ENCODE peak calls at places on chromosomes 13 and 19, in seven cellular contexts. One of them, this sample, is unnamed.

GRCh38 chr19:920051-920857 is 3.1 kb downstream of the KISS1R start:
- DNase-seq in heart right ventricle: no peak
- DNase-seq in body of pancreas: peak
- DNase-seq in upper lobe of right lung: peak
- DNase-seq in adrenal gland: peak
- DNase-seq in astrocyte of the cerebellum: no peak
- DNase-seq in WTC11: peak
- DNase-seq in this sample: peak

GRCh38 chr19:51573331-51573730 is 2.2 kb downstream of the ZNF175 start:
- DNase-seq in heart right ventricle: no peak
- DNase-seq in body of pancreas: no peak
- DNase-seq in upper lobe of right lung: no peak
- DNase-seq in adrenal gland: no peak
- DNase-seq in astrocyte of the cerebellum: no peak
- DNase-seq in WTC11: no peak
- DNase-seq in this sample: no peak

GRCh38 chr13:52837850-52838249 is 10.6 kb downstream of the PCDH8 start:
- DNase-seq in heart right ventricle: no peak
- DNase-seq in body of pancreas: no peak
- DNase-seq in upper lobe of right lung: no peak
- DNase-seq in adrenal gland: no peak
- DNase-seq in astrocyte of the cerebellum: no peak
- DNase-seq in WTC11: no peak
- DNase-seq in this sample: no peak

GRCh38 chr19:18425515-18426415 is 6.6 kb downstream of the SSBP4 start:
- DNase-seq in heart right ventricle: peak
- DNase-seq in body of pancreas: no peak
- DNase-seq in upper lobe of right lung: no peak
- DNase-seq in adrenal gland: peak
- DNase-seq in astrocyte of the cerebellum: no peak
- DNase-seq in WTC11: no peak
- DNase-seq in this sample: no peak

GRCh38 chr13:59360108-59360507 is 803.6 kb downstream of the DIAPH3 start:
- DNase-seq in heart right ventricle: no peak
- DNase-seq in body of pancreas: no peak
- DNase-seq in upper lobe of right lung: no peak
- DNase-seq in adrenal gland: no peak
- DNase-seq in astrocyte of the cerebellum: no peak
- DNase-seq in WTC11: no peak
- DNase-seq in this sample: no peak

GRCh38 chr13:51763486-51763885 is 40.5 kb downstream of the DHRS12 start:
- DNase-seq in heart right ventricle: no peak
- DNase-seq in body of pancreas: no peak
- DNase-seq in upper lobe of right lung: no peak
- DNase-seq in adrenal gland: no peak
- DNase-seq in astrocyte of the cerebellum: no peak
- DNase-seq in WTC11: no peak
- DNase-seq in this sample: no peak

GRCh38 chr19:21335721-21336120 is 6.5 kb upstream of the ZNF708 start:
- DNase-seq in heart right ventricle: no peak
- DNase-seq in body of pancreas: no peak
- DNase-seq in upper lobe of right lung: no peak
- DNase-seq in adrenal gland: no peak
- DNase-seq in astrocyte of the cerebellum: no peak
- DNase-seq in WTC11: no peak
- DNase-seq in this sample: no peak

GRCh38 chr13:113095146-113096051 is 10.2 kb upstream of the F7 start:
- DNase-seq in heart right ventricle: no peak
- DNase-seq in body of pancreas: no peak
- DNase-seq in upper lobe of right lung: no peak
- DNase-seq in adrenal gland: no peak
- DNase-seq in astrocyte of the cerebellum: no peak
- DNase-seq in WTC11: no peak
- DNase-seq in this sample: no peak

GRCh38 chr19:17090501-17091074 is 15.0 kb downstream of the MYO9B start:
- DNase-seq in heart right ventricle: no peak
- DNase-seq in body of pancreas: no peak
- DNase-seq in upper lobe of right lung: no peak
- DNase-seq in adrenal gland: no peak
- DNase-seq in astrocyte of the cerebellum: no peak
- DNase-seq in WTC11: no peak
- DNase-seq in this sample: no peak

GRCh38 chr13:57739791-57740190 is 108.2 kb downstream of the PCDH17 start:
- DNase-seq in heart right ventricle: no peak
- DNase-seq in body of pancreas: no peak
- DNase-seq in upper lobe of right lung: no peak
- DNase-seq in adrenal gland: no peak
- DNase-seq in astrocyte of the cerebellum: no peak
- DNase-seq in WTC11: no peak
- DNase-seq in this sample: no peak

GRCh38 chr19:20165971-20166592 is 932 bp upstream of the ZNF486 start:
- DNase-seq in heart right ventricle: no peak
- DNase-seq in body of pancreas: peak
- DNase-seq in upper lobe of right lung: no peak
- DNase-seq in adrenal gland: no peak
- DNase-seq in astrocyte of the cerebellum: no peak
- DNase-seq in WTC11: no peak
- DNase-seq in this sample: no peak

GRCh38 chr13:92573467-92574057 is 653.0 kb upstream of the GPC6 start:
- DNase-seq in heart right ventricle: no peak
- DNase-seq in body of pancreas: peak
- DNase-seq in upper lobe of right lung: no peak
- DNase-seq in adrenal gland: no peak
- DNase-seq in astrocyte of the cerebellum: peak
- DNase-seq in WTC11: peak
- DNase-seq in this sample: no peak
- TF ChIP-seq CTCF in heart right ventricle: peak
- TF ChIP-seq CTCF in body of pancreas: peak
- TF ChIP-seq CTCF in upper lobe of right lung: no peak
- TF ChIP-seq CTCF in adrenal gland: no peak
- TF ChIP-seq CTCF in astrocyte of the cerebellum: no peak
- TF ChIP-seq CTCF in WTC11: peak
- TF ChIP-seq CTCF in this sample: no peak

DNA sequence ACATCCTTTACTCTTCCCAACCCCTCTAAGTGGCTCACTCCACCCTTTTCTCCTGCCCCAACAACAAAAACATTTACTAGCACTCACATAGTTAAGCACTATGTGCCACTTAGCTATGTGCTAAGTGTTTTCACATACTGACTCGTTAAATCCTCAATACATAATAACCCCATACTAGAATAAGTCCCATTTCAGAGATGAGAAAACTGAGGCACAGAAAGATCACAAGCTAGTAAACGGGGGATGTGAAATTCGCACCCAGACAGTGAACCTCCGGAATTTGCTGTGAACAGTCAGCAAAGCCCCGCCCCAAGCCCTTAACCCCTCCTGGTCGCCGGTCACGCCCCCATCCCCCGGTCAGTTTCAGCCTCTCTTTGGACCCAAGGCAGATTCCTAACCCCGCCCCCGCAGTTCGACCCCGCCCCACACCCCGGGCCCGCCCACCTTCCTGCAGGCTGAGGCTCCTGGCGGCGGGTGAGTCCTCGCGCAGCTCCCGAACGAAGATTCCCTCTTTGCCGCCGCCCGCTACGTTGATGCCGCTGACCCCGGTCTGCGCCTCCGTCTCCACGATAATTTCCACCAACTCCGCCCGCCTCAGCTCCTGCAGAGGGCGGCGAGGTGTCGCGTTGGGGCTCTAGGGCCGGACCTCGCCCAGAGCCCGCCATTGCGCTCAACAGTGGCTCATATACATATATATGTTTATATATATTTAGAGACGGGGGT is 9.8 kb downstream of the PRX start:
- DNase-seq in heart right ventricle: peak
- DNase-seq in body of pancreas: peak
- DNase-seq in upper lobe of right lung: peak
- DNase-seq in adrenal gland: peak
- DNase-seq in astrocyte of the cerebellum: peak
- DNase-seq in WTC11: peak
- DNase-seq in this sample: peak
- TF ChIP-seq CTCF in heart right ventricle: no peak
- TF ChIP-seq CTCF in body of pancreas: no peak
- TF ChIP-seq CTCF in upper lobe of right lung: no peak
- TF ChIP-seq CTCF in adrenal gland: no peak
- TF ChIP-seq CTCF in astrocyte of the cerebellum: no peak
- TF ChIP-seq CTCF in WTC11: no peak
- TF ChIP-seq CTCF in this sample: no peak

GRCh38 chr13:97588993-97589392 is 155.0 kb downstream of the RAP2A start:
- DNase-seq in heart right ventricle: no peak
- DNase-seq in body of pancreas: no peak
- DNase-seq in upper lobe of right lung: no peak
- DNase-seq in adrenal gland: no peak
- DNase-seq in astrocyte of the cerebellum: no peak
- DNase-seq in WTC11: no peak
- DNase-seq in this sample: no peak
- TF ChIP-seq CTCF in heart right ventricle: no peak
- TF ChIP-seq CTCF in body of pancreas: no peak
- TF ChIP-seq CTCF in upper lobe of right lung: no peak
- TF ChIP-seq CTCF in adrenal gland: no peak
- TF ChIP-seq CTCF in astrocyte of the cerebellum: no peak
- TF ChIP-seq CTCF in WTC11: peak
- TF ChIP-seq CTCF in this sample: no peak

GRCh38 chr19:3362217-3362907 is 4.0 kb upstream of the NFIC start:
- DNase-seq in heart right ventricle: no peak
- DNase-seq in body of pancreas: no peak
- DNase-seq in upper lobe of right lung: no peak
- DNase-seq in adrenal gland: no peak
- DNase-seq in astrocyte of the cerebellum: no peak
- DNase-seq in WTC11: no peak
- DNase-seq in this sample: no peak

GRCh38 chr19:3358919-3359849 is 7.2 kb upstream of the NFIC start:
- DNase-seq in heart right ventricle: peak
- DNase-seq in body of pancreas: peak
- DNase-seq in upper lobe of right lung: peak
- DNase-seq in adrenal gland: peak
- DNase-seq in astrocyte of the cerebellum: no peak
- DNase-seq in WTC11: no peak
- DNase-seq in this sample: peak

GRCh38 chr19:3361384-3362216 is 4.8 kb upstream of the NFIC start:
- DNase-seq in heart right ventricle: no peak
- DNase-seq in body of pancreas: peak
- DNase-seq in upper lobe of right lung: no peak
- DNase-seq in adrenal gland: peak
- DNase-seq in astrocyte of the cerebellum: no peak
- DNase-seq in WTC11: no peak
- DNase-seq in this sample: no peak

GRCh38 chr19:3359850-3360493 is 6.4 kb upstream of the NFIC start:
- DNase-seq in heart right ventricle: no peak
- DNase-seq in body of pancreas: no peak
- DNase-seq in upper lobe of right lung: peak
- DNase-seq in adrenal gland: no peak
- DNase-seq in astrocyte of the cerebellum: no peak
- DNase-seq in WTC11: no peak
- DNase-seq in this sample: no peak

DNA sequence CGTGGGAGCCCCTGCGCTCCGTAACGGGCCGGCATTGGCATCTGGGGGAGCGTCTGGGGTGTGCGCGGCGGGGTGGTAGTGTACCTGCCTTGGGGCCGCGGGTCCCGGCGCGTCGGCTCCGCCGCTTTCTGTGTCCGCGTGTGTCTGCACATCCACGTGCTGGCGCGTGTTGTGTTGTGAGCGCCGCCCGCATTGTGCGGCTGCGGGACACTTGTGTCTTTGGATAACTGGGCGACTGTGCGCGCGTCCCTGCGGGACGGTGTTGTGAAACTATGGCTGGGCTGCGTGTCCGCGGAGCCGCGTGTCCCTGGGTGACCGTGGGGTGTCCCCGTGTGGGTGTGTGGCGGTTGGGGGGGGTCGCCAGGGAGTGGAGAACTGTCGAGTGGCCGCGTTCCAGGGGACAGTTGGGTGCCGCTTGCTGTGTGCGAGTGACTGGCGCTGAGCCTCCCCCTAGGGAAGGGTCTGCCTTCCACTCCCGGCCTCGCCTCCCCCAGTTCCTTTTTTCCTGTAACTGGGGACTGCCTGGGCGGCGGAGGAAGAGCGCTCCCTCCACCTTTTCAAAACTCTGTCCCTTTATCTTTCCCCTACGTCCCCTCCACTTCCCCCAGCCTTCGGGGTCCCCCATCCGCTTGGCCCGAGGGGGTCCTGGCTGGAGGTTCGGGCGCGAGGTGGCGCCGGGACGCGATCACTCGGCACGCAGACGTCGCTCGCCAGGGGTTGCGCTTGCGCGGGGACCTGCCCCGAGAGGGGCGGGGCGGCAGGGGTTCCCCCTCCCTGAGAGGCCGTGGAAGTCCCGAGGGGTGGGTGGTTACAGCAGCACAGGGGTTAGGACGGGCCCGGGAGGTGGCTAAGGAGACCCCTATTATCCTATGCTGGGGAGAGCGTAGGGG is 5.6 kb upstream of the NFIC start:
- DNase-seq in heart right ventricle: peak
- DNase-seq in body of pancreas: peak
- DNase-seq in upper lobe of right lung: peak
- DNase-seq in adrenal gland: peak
- DNase-seq in astrocyte of the cerebellum: no peak
- DNase-seq in WTC11: no peak
- DNase-seq in this sample: no peak
- TF ChIP-seq CTCF in heart right ventricle: peak
- TF ChIP-seq CTCF in body of pancreas: no peak
- TF ChIP-seq CTCF in upper lobe of right lung: no peak
- TF ChIP-seq CTCF in adrenal gland: no peak
- TF ChIP-seq CTCF in astrocyte of the cerebellum: no peak
- TF ChIP-seq CTCF in WTC11: no peak
- TF ChIP-seq CTCF in this sample: no peak

DNA sequence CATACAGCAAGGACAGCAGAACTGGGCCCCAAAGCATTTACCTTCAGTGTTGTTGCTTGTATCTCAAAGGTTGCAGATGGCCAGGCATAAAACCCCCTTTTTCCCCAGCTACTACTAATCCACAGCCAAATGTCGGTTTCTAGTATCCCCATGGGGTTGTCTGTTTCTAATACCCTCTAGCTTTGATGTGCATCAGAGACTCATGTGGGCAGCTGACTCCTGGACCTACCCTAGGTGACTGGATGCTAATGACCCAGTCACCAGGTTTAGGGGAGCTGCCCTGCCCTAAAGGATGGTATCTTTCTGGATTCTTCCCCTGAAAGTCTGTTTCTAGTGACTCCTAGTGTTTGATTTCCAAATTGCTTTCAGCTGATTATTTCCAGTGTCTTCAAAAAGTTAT is 23.9 kb downstream of the TJP3 start:
- DNase-seq in heart right ventricle: no peak
- DNase-seq in body of pancreas: no peak
- DNase-seq in upper lobe of right lung: no peak
- DNase-seq in adrenal gland: no peak
- DNase-seq in astrocyte of the cerebellum: no peak
- DNase-seq in WTC11: no peak
- DNase-seq in this sample: no peak
- TF ChIP-seq CTCF in heart right ventricle: no peak
- TF ChIP-seq CTCF in body of pancreas: no peak
- TF ChIP-seq CTCF in upper lobe of right lung: no peak
- TF ChIP-seq CTCF in adrenal gland: no peak
- TF ChIP-seq CTCF in astrocyte of the cerebellum: no peak
- TF ChIP-seq CTCF in WTC11: no peak
- TF ChIP-seq CTCF in this sample: no peak

This sample was measured in Calu3.